ENCODE peak calls at places on chromosome 9, in seven cellular contexts. J is CD8-positive, alpha-beta T cell; H is fibroblast of the aortic adventitia; O is progenitor cell of endocrine pancreas; Y is astrocyte of the spinal cord; A is heart right ventricle; P is GM10248. U is an unnamed sample.

GRCh38 chr9:2623046-2623865 is 1.7 kb downstream of the VLDLR start:
- DNase-seq in O (peak; percentile 23), H (peak; percentile 83), J (no peak), A (peak; percentile 67), P (peak; percentile 22), Y (peak; percentile 43), U (peak; percentile 48)

GRCh38 chr9:33734911-33735310 is 60.5 kb upstream of the PRSS3 start:
- DNase-seq in J (no peak), O (no peak), H (no peak), Y (no peak), P (no peak), A (no peak), U (no peak)

GRCh38 chr9:29556317-29556716 is 1983.0 kb upstream of the C9orf72 start:
- DNase-seq in Y (peak; percentile 89), P (no peak), A (no peak), J (no peak), H (peak; percentile 92), O (no peak), U (no peak)

GRCh38 chr9:122814545-122814944 is 13.8 kb downstream of the PDCL start:
- DNase-seq in P (no peak), O (no peak), J (no peak), Y (no peak), A (no peak), H (no peak), U (no peak)

GRCh38 chr9:36764364-36765076 is 191.8 kb downstream of the MELK start:
- DNase-seq in A (no peak), H (no peak), J (no peak), O (no peak), Y (no peak), P (no peak), U (no peak)

GRCh38 chr9:88388886-88389617 is 808 bp downstream of the SPIN1 start:
- DNase-seq in H (peak; percentile 78), A (peak; percentile 33), J (peak; percentile 39), Y (peak; percentile 67), O (peak; percentile 80), P (peak; percentile 62), U (peak; percentile 67)

GRCh38 chr9:92405770-92406169 is 1.4 kb upstream of the OGN start:
- DNase-seq in Y (no peak), O (no peak), H (peak; percentile 47), J (no peak), P (no peak), A (no peak), U (no peak)

GRCh38 chr9:8266861-8267260 is 467.3 kb upstream of the DMAC1 start:
- DNase-seq in H (no peak), Y (no peak), O (no peak), P (no peak), A (no peak), J (no peak), U (no peak)

GRCh38 chr9:109428854-109429253 is 69.3 kb downstream of the PTPN3 start:
- DNase-seq in Y (no peak), A (peak; percentile 39), J (no peak), P (no peak), H (no peak), O (no peak), U (no peak)

GRCh38 chr9:134515026-134515821 is 126.4 kb upstream of the COL5A1 start:
- DNase-seq in O (no peak), P (no peak), A (no peak), Y (no peak), J (no peak), H (peak; percentile 34), U (no peak)

GRCh38 chr9:73149371-73150067 is 2.1 kb upstream of the ANXA1 start:
- DNase-seq in A (no peak), P (peak; percentile 26), J (no peak), O (no peak), Y (peak; percentile 91), H (peak; percentile 86), U (no peak)

GRCh38 chr9:89562186-89562814 is 42.5 kb upstream of the GADD45G start:
- DNase-seq in Y (peak; percentile 59), P (no peak), J (no peak), H (no peak), O (no peak), A (no peak), U (no peak)

GRCh38 chr9:26946753-26947727 is at the start of gene PLAA:
- DNase-seq in Y (peak; percentile 93), A (peak; percentile 91), P (peak; percentile 94), H (peak; percentile 88), J (peak; percentile 81), O (peak; percentile 61), U (peak; percentile 80)

GRCh38 chr9:121607434-121608248 is 43.8 kb upstream of the DAB2IP start:
- DNase-seq in H (peak; percentile 54), Y (no peak), P (no peak), O (no peak), J (no peak), A (peak; percentile 83), U (no peak)

GRCh38 chr9:121282309-121283071 is 14.5 kb downstream of the GSN start:
- DNase-seq in Y (peak; percentile 62), J (no peak), H (peak; percentile 86), O (no peak), A (peak; percentile 80), P (no peak), U (no peak)

GRCh38 chr9:121766081-121766683 is 114.7 kb downstream of the DAB2IP start:
- DNase-seq in J (no peak), A (no peak), Y (no peak), P (no peak), O (no peak), H (no peak), U (no peak)

GRCh38 chr9:117335797-117336435 is 78.9 kb downstream of the ASTN2 start:
- DNase-seq in P (no peak), H (no peak), O (no peak), A (no peak), Y (no peak), J (no peak), U (no peak)

GRCh38 chr9:74379718-74380117 is 117.4 kb upstream of the RORB start:
- DNase-seq in Y (peak; percentile 41), H (peak; percentile 2), A (no peak), P (no peak), J (no peak), O (peak; percentile 12), U (peak; percentile 47)

GRCh38 chr9:111180801-111181200 is 142.5 kb upstream of the LPAR1 start:
- DNase-seq in P (no peak), A (no peak), Y (no peak), J (no peak), O (no peak), H (peak; percentile 45), U (no peak)

GRCh38 chr9:115630126-115630840 is 512.3 kb upstream of the TNC start:
- DNase-seq in O (no peak), Y (no peak), H (no peak), A (no peak), P (no peak), J (no peak), U (no peak)

GRCh38 chr9:95316794-95317118 is 753 bp downstream of the FANCC start:
- DNase-seq in J (no peak), Y (peak; percentile 47), P (peak; percentile 75), O (peak; percentile 52), H (peak; percentile 37), A (peak; percentile 50), U (peak; percentile 58)

GRCh38 chr9:129615407-129616285 is 5.3 kb downstream of the C9orf50 start:
- DNase-seq in Y (no peak), J (no peak), A (no peak), P (no peak), O (no peak), H (no peak), U (no peak)

GRCh38 chr9:104091708-104092107 is 2.4 kb upstream of the SMC2 start:
- DNase-seq in H (peak; percentile 18), Y (peak; percentile 67), A (peak; percentile 55), J (no peak), P (peak; percentile 18), O (no peak), U (no peak)
- TF ChIP-seq CTCF in H (no peak), Y (peak; percentile 32), A (no peak), J (no peak), P (no peak), O (no peak), U (no peak)

GRCh38 chr9:136779808-136780207 is 11.3 kb upstream of the TMEM141 start:
- DNase-seq in H (no peak), A (no peak), Y (no peak), J (no peak), P (no peak), O (no peak), U (no peak)
- TF ChIP-seq CTCF in H (no peak), A (no peak), Y (peak; percentile 10), J (no peak), P (no peak), O (peak; percentile 34), U (no peak)

GRCh38 chr9:84652496-84653081 is 16.9 kb upstream of the NTRK2 start:
- DNase-seq in H (no peak), A (no peak), P (no peak), Y (peak; percentile 15), J (no peak), O (no peak), U (no peak)
- TF ChIP-seq CTCF in H (no peak), A (no peak), P (no peak), Y (no peak), J (no peak), O (no peak), U (no peak)

DNA sequence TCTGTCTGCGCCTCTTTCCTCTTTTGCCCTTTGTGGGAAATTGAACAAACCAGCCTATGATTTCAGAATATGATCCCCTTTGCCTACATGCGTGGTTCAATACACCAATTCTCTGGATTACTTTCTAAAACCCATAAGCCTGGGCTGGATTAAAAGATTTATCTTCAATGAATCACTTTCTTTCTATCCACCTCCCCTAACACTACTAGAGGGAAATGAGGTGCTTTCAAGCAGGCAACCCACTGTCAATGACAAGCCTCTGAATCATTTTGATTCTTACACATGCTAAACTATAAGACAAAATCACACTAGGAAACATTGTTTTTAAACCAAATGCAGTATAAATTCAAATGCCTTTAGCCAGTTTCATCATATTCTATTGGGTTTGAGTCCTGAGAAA is 257.5 kb downstream of the AGTPBP1 start:
- DNase-seq in P (no peak), O (no peak), H (no peak), Y (no peak), J (no peak), A (no peak), U (no peak)
- TF ChIP-seq CTCF in P (no peak), O (no peak), H (no peak), Y (no peak), J (no peak), A (no peak), U (no peak)

GRCh38 chr9:131776473-131776872 is 36.6 kb upstream of the RAPGEF1 start:
- DNase-seq in A (peak; percentile 12), O (peak; percentile 75), H (peak; percentile 52), J (peak; percentile 8), P (no peak), Y (peak; percentile 39), U (peak; percentile 77)
- TF ChIP-seq CTCF in A (no peak), O (no peak), H (no peak), J (no peak), P (no peak), Y (no peak), U (no peak)

U was measured in endothelial cell.